ENCODE peak calls at places on chromosomes 13 and 19, in four cellular contexts. C is GM23248, X is mesendoderm, D is OCI-LY7. U is an unnamed sample. For H3K4me1, the result is how much of the 10 kb centered on the place peaks cover.

GRCh38 chr19:51010066-51010795 is 8.8 kb upstream of the KLK8 start:
- DNase-seq in C (no peak), X (no peak), D (no peak), U (no peak)

GRCh38 chr19:19214892-19215291 is 3.1 kb downstream of the NCAN start:
- DNase-seq in X (peak), C (peak), D (peak), U (no peak)

GRCh38 chr13:31161583-31162150 is at the start of gene HSPH1:
- DNase-seq in X (peak), D (peak), C (peak), U (peak)

GRCh38 chr13:114010401-114011101 is 36.7 kb upstream of the C13orf46 start:
- DNase-seq in C (no peak), X (no peak), D (no peak), U (no peak)

GRCh38 chr13:43766766-43767165 is 20.0 kb downstream of the ENOX1 start:
- DNase-seq in D (no peak), X (no peak), C (no peak), U (no peak)

GRCh38 chr19:44576843-44577565 is 36.4 kb upstream of the IGSF23 start:
- DNase-seq in D (peak), C (peak), X (peak), U (no peak)

GRCh38 chr13:50576156-50576555 is 267.3 kb downstream of the DLEU7 start:
- DNase-seq in X (no peak), C (peak), D (no peak), U (no peak)

GRCh38 chr19:2424686-2425621 is 2.4 kb downstream of the TIMM13 start:
- DNase-seq in X (peak), C (peak), D (no peak), U (no peak)

GRCh38 chr19:7421941-7422744 is 66.7 kb downstream of the PEX11G start:
- DNase-seq in C (no peak), D (no peak), X (peak), U (no peak)

GRCh38 chr13:33186851-33187250 is 98.7 kb downstream of the STARD13 start:
- DNase-seq in C (peak), D (no peak), X (peak), U (no peak)

GRCh38 chr13:110182003-110182402 is 125.0 kb downstream of the COL4A1 start:
- DNase-seq in D (no peak), C (no peak), X (no peak), U (no peak)

GRCh38 chr13:97549201-97549600 is 115.2 kb downstream of the RAP2A start:
- DNase-seq in D (no peak), X (no peak), C (no peak), U (no peak)

GRCh38 chr13:58823701-58824100 is 1192.2 kb downstream of the PCDH17 start:
- DNase-seq in D (no peak), C (no peak), X (no peak), U (no peak)

GRCh38 chr13:108345016-108345415 is 75.5 kb downstream of the TNFSF13B start:
- DNase-seq in X (peak), C (no peak), D (no peak), U (no peak)

GRCh38 chr19:49744946-49745381 is 18.1 kb downstream of the TSKS start:
- DNase-seq in X (peak), D (no peak), C (no peak), U (no peak)

GRCh38 chr13:50292082-50292481 is 276.8 kb downstream of the KCNRG start:
- DNase-seq in X (no peak), C (no peak), D (no peak), U (no peak)

GRCh38 chr13:52156724-52157251 is 2.6 kb downstream of the NEK3 start:
- DNase-seq in X (no peak), D (no peak), C (peak), U (no peak)

GRCh38 chr19:13588953-13589833 is 82.9 kb upstream of the CACNA1A start:
- DNase-seq in C (peak), X (peak), D (peak), U (peak)

GRCh38 chr13:93226623-93227279 is at the start of gene GPC6:
- DNase-seq in C (peak), D (no peak), X (peak), U (no peak)

GRCh38 chr13:23739597-23739996 is 149.6 kb downstream of the MIPEP start:
- DNase-seq in D (no peak), X (no peak), C (no peak), U (no peak)

GRCh38 chr19:8430650-8431049 is 14.1 kb upstream of the HNRNPM start:
- DNase-seq in X (no peak), D (no peak), C (no peak), U (no peak)

GRCh38 chr13:32384702-32385101 is 43.2 kb downstream of the N4BP2L1 start:
- DNase-seq in D (peak), X (no peak), C (no peak), U (no peak)

GRCh38 chr13:91291078-91291477 is 56.4 kb upstream of the MIR17HG start:
- DNase-seq in C (no peak), D (no peak), X (no peak), U (no peak)

GRCh38 chr19:1455336-1456120 is 5.6 kb downstream of the APC2 start:
- DNase-seq in D (peak), C (peak), X (peak), U (peak)

GRCh38 chr19:39385629-39386411 is 5.1 kb downstream of the PAF1 start:
- DNase-seq in C (no peak), D (no peak), X (peak), U (no peak)

GRCh38 chr19:34936184-34936583 is 9.5 kb downstream of the ZNF30 start:
- DNase-seq in X (no peak), D (no peak), C (no peak), U (no peak)

GRCh38 chr13:63501702-63502101 is 2086.1 kb upstream of the PCDH20 start:
- DNase-seq in C (no peak), X (no peak), D (no peak), U (no peak)

GRCh38 chr19:30160426-30160825 is 211.8 kb upstream of the ZNF536 start:
- DNase-seq in D (no peak), C (no peak), X (no peak), U (no peak)
- H3K4me1 ChIP-seq in D (under half), C (under half), X (under half), U (under half)

DNA sequence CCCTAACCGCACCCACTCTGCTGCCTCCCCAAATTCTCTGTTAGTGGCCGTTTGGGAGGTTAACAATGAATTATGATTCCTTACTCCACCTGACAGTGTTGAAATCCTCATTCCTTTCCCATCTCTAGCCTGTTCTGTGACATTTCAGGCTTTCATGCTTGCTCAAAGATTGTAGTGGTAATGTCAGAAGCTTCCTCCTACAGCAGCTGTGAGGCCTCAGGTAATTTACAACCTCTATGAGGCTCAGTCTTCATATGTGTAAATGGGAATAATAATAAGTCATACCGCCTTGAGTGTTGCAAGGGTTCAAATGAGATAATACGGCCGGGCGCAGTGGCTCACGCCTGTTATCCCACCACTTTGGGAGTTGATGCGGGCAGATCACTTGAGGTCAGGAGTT is 977 bp upstream of the SLC1A5 start:
- DNase-seq in C (no peak), X (no peak), D (no peak), U (no peak)
- H3K4me1 ChIP-seq in C (under half), X (under half), D (under half), U (half or more)

GRCh38 chr19:45774765-45775164 is 5.7 kb upstream of the SIX5 start:
- DNase-seq in D (no peak), C (no peak), X (peak), U (no peak)
- H3K4me1 ChIP-seq in D (under half), C (under half), X (under half), U (under half)

DNA sequence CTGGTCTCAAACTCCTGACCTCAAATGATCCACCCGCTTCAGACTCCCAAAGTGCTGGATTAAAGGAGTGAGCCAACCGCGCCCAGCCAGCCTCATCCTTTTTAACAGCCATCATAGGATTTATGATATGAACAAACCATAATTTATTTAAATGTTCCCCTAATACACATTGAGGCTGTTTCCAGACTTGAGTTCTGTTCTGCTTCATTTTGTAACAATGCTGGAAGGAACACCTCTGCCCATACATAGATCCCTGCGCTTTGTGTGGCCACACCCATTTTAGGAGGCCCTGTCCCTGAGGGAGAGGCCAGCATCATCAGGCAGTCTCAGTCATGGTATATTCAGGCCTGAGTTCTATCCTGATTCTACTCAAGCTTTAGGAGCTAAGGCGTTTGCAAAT is 35.9 kb downstream of the TPT1 start:
- DNase-seq in D (no peak), C (no peak), X (no peak), U (no peak)
- H3K4me1 ChIP-seq in D (under half), C (under half), X (under half), U (under half)

GRCh38 chr19:33297401-33298145 is 4.8 kb downstream of the CEBPA start:
- DNase-seq in D (no peak), X (no peak), C (no peak), U (no peak)
- H3K4me1 ChIP-seq in D (under half), X (under half), C (under half), U (under half)

GRCh38 chr19:47720669-47721068 is 7.4 kb downstream of the EHD2 start:
- DNase-seq in X (no peak), D (no peak), C (no peak), U (no peak)
- H3K4me1 ChIP-seq in X (under half), D (under half), C (half or more), U (under half)

GRCh38 chr19:11187409-11187808 is 9.9 kb downstream of the KANK2 start:
- DNase-seq in X (no peak), D (no peak), C (no peak), U (no peak)
- H3K4me1 ChIP-seq in X (under half), D (half or more), C (under half), U (under half)

DNA sequence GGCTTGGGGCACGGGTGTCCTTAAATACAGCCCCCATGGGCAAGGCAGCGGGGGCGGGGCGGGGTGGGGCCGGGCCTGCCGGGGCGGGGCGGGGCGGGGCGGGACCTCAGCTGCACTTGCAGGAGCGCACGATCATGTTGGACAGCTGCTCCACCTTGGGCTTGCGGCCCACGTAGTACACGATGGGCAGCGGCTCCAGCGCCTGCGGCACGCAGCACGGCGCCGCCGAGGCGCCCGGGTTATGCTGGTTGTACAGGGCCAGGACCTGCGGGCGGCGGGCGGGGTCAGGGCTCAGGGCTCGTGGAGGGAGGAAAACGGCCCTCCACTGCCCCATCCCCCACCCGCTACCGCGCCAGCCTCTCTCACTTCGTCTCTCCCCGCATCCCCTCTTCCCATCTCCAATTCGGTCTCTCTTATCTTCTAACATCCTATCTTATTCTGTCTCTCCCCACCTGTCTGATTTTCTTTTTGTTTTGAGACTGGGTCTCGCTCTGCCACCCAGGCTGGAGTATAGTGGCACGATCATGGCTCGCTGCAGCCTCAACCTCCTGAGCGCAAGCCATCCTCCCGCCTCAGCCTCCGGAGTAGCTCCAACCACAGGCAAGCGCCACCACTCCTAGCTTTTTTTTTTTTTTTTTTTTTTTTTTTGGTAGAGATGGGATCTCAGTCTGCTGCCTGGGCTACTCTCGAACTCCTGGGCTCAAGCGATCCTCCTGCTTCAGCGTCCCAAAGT is 21.1 kb downstream of the CCDC97 start:
- DNase-seq in X (no peak), D (no peak), C (no peak), U (no peak)
- H3K4me1 ChIP-seq in X (under half), D (under half), C (under half), U (half or more)

GRCh38 chr19:18099623-18099995 is 2.0 kb downstream of the MAST3 start:
- DNase-seq in C (no peak), X (no peak), D (no peak), U (no peak)

GRCh38 chr19:18097993-18098890 is 664 bp downstream of the MAST3 start:
- DNase-seq in D (peak), C (no peak), X (no peak), U (no peak)

GRCh38 chr19:18100710-18101109 is 3.1 kb downstream of the MAST3 start:
- DNase-seq in X (peak), D (no peak), C (no peak), U (no peak)

GRCh38 chr19:18097217-18097992 is at the start of gene MAST3:
- DNase-seq in D (peak), C (peak), X (peak), U (peak)

DNA sequence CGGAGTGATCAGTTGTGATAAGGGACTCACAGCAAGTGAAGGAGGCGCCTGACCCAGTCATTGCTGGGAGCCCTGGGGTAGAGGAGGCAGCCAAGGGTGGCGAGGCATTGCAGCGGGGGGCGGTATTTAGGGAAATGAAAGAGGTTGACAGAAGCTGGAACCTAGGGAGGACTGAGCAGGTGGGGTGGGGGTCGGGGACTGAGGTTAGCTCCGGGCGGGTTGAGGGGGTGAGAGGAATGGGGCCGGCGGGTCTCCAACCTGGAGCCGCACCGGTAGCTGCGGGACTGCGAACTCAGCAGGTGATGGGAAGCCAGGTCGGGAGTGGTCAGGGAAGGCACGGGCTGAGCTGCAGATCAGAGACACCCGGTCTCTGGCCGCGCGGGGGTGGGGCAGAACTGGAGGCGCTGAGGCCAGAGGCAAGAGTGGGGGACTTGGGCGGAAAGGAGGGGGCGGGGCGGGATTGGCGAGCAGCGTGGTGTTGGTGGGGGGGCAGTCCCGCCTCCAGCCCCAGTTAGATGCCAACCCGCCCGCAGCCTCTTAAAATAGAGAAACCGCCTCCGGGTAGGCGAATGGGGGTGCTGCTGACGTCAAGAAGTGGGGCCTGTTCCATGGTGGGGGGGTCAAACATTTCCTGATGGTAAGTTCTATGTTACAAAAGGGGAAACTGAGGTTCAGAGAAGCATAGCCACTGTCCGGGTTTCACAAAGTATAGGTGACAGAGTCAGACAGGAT is 1.5 kb downstream of the MAST3 start:
- DNase-seq in D (peak), X (peak), C (peak), U (no peak)
- H3K4me1 ChIP-seq in D (half or more), X (under half), C (under half), U (under half)

GRCh38 chr19:6270822-6271221 is 9.0 kb downstream of the MLLT1 start:
- DNase-seq in D (no peak), C (no peak), X (no peak), U (no peak)

GRCh38 chr19:6271721-6272410 is 7.9 kb downstream of the MLLT1 start:
- DNase-seq in D (no peak), C (peak), X (peak), U (no peak)

GRCh38 chr19:6270076-6270745 is 9.6 kb downstream of the MLLT1 start:
- DNase-seq in D (no peak), X (no peak), C (no peak), U (no peak)

GRCh38 chr19:6272411-6272791 is 7.4 kb downstream of the MLLT1 start:
- DNase-seq in D (no peak), X (no peak), C (no peak), U (no peak)

DNA sequence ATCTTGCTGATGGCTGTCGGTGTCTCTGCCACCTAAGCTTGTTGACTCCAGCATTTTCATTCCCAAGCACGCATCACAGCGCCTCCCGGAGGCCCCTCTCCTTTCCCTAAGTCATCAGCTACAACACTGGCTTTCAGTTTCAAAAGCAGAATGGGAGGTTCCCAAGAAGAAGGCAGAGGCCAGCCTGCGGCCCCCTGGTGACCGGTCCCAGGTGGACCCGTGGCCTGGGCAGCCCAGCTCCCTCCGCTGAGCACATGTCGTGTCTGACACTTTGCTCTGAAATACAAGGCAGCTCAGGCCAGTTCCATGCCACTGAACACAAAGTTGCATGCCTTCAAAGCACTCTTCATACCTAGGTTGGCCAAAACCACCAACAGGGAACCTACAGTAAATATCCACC is 8.5 kb downstream of the MLLT1 start:
- DNase-seq in X (peak), D (no peak), C (peak), U (no peak)
- H3K4me1 ChIP-seq in X (under half), D (under half), C (half or more), U (under half)